ENCODE peak calls at places on chromosomes 6 and 20, in five cellular contexts. X is CD8-positive, alpha-beta T cell; Y is fibroblast of pulmonary artery; G is lower leg skin; A is endodermal cell. T is an unnamed sample.

GRCh38 chr6:30840922-30841643 is 43.2 kb upstream of the DDR1 start:
- DNase-seq in X (no peak), Y (no peak), G (no peak), A (no peak), T (no peak)

GRCh38 chr6:96013531-96013930 is 2.2 kb upstream of the FUT9 start:
- DNase-seq in X (no peak), Y (no peak), G (no peak), A (peak), T (no peak)

GRCh38 chr20:50146732-50147662 is 6.5 kb downstream of the PEDS1 start:
- DNase-seq in X (peak), Y (no peak), G (peak), A (no peak), T (peak)

GRCh38 chr6:33201935-33202334 is 1.3 kb downstream of the SLC39A7 start:
- DNase-seq in X (no peak), Y (no peak), G (no peak), A (no peak), T (no peak)

GRCh38 chr6:143060806-143061596 is at the start of gene AIG1:
- DNase-seq in X (peak), Y (no peak), G (peak), A (peak), T (no peak)

GRCh38 chr20:13659288-13659687 is 20.6 kb upstream of the TASP1 start:
- DNase-seq in X (no peak), Y (no peak), G (no peak), A (no peak), T (no peak)

GRCh38 chr6:118780728-118781127 is 113.2 kb upstream of the ASF1A start:
- DNase-seq in X (no peak), Y (no peak), G (no peak), A (no peak), T (no peak)

GRCh38 chr6:129860901-129861665 is at the start of gene TMEM244:
- DNase-seq in X (no peak), Y (no peak), G (no peak), A (no peak), T (peak)

GRCh38 chr20:34559311-34560140 is 1.0 kb downstream of the MAP1LC3A start:
- DNase-seq in X (no peak), Y (no peak), G (no peak), A (peak), T (peak)

GRCh38 chr6:150541587-150541986 is 58.1 kb upstream of the PLEKHG1 start:
- DNase-seq in X (no peak), Y (no peak), G (no peak), A (no peak), T (peak)

GRCh38 chr6:121584591-121585369 is 149.3 kb downstream of the GJA1 start:
- DNase-seq in X (no peak), Y (peak), G (no peak), A (no peak), T (no peak)

GRCh38 chr6:75272145-75272840 is 12.3 kb downstream of the TMEM30A start:
- DNase-seq in X (no peak), Y (peak), G (no peak), A (no peak), T (peak)

GRCh38 chr20:50153153-50153499 is 397 bp downstream of the PEDS1 start:
- DNase-seq in X (peak), Y (no peak), G (no peak), A (no peak), T (peak)

GRCh38 chr6:13874191-13874549 is 50.6 kb upstream of the RNF182 start:
- DNase-seq in X (no peak), Y (no peak), G (no peak), A (no peak), T (no peak)

GRCh38 chr6:112480551-112480950 is 133.4 kb downstream of the RFPL4B start:
- DNase-seq in X (no peak), Y (peak), G (no peak), A (no peak), T (peak)

GRCh38 chr6:26103141-26103769 is 16.0 kb downstream of the HFE start:
- DNase-seq in X (no peak), Y (peak), G (no peak), A (no peak), T (no peak)

GRCh38 chr6:80544500-80545055 is 438.1 kb downstream of the BCKDHB start:
- DNase-seq in X (no peak), Y (no peak), G (no peak), A (no peak), T (no peak)

DNA sequence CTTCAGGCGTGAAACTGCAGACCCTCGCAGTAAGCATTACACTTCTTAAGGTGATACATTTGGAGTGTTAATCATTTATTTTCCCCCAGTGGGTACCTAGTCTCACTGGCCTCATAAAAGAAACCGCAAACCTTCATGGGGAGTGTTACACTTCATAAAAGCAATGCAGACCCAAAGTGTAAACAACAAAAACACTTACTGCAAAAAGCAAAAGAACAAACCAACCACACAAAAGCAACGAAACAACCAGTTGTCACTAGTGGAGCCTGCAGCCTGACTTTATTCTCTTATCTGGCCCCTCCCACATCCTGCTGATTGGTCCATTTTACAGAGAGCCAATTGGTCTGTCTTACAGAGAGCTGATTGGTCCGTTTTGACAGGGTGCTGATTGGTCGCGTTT is 23.8 kb downstream of the LY86 start:
- DNase-seq in X (no peak), Y (no peak), G (no peak), A (no peak), T (no peak)
- H3K4me3 ChIP-seq in X (no peak), Y (no peak), G (no peak), A (peak), T (no peak)

DNA sequence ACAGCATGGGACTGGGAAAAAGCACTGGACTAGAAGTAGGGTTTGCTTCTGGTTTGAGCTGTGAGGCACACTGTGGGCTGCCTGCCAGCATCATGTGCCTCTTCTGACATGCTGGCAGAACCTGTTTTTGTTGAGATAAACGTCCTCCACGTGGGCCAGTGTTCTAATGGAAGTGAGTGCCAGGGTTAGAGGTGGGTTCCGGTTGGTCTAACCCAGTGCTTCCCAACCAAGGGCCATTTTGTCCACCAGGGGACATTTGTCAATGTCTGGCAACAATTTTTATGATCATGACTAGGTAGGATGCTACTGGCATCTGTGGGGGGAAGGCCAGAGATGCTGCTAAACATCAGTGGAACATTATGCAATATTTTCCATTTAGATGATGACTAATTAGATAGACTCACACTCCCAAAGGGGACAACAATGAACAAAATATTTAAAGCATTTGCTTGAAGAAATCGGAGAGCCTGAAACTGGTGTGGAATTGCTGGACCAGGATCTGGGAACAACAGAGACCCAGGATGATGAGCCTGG is 7.8 kb upstream of the APMAP start:
- DNase-seq in X (no peak), Y (peak), G (peak), A (peak), T (peak)
- TF ChIP-seq CTCF in X (no peak), Y (peak), G (no peak), A (no peak), T (no peak)

GRCh38 chr6:6811151-6812002 is 222.9 kb downstream of the LY86 start:
- DNase-seq in X (no peak), Y (peak), G (peak), A (peak), T (peak)
- H3K4me3 ChIP-seq in X (peak), Y (peak), G (no peak), A (peak), T (peak)

DNA sequence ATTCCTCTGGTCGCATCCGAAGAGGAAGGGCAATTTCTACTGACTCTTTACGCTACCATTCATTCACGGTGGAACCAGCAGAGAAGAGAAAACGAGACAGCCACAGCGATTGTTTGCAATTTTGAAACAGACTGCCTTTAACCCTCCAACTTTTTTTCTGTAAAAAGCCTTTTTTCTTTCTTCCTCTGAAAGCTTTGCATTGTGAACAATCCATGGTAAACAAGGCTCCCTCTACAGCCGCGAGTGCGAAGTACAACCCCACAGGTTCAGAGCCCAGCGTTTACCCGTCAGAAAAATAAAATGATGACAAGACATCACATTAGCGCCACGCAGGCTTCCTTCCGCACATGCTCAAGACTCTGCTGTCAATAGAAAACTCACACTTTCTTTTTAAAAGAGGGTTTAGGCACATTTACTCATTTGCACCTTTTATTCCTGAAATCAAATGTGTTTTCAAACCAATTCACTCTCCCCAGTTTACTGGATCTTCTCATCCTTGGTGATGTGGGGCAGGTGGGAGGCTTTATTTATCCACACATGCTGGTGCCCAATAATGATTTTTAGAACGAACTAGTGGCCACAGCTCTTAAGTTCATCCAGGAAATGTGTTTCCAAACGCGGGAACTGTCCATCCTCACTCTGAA is 99.9 kb downstream of the NOL4L start:
- DNase-seq in X (peak), Y (peak), G (peak), A (peak), T (peak)
- TF ChIP-seq CTCF in X (peak), Y (peak), G (peak), A (peak), T (peak)

DNA sequence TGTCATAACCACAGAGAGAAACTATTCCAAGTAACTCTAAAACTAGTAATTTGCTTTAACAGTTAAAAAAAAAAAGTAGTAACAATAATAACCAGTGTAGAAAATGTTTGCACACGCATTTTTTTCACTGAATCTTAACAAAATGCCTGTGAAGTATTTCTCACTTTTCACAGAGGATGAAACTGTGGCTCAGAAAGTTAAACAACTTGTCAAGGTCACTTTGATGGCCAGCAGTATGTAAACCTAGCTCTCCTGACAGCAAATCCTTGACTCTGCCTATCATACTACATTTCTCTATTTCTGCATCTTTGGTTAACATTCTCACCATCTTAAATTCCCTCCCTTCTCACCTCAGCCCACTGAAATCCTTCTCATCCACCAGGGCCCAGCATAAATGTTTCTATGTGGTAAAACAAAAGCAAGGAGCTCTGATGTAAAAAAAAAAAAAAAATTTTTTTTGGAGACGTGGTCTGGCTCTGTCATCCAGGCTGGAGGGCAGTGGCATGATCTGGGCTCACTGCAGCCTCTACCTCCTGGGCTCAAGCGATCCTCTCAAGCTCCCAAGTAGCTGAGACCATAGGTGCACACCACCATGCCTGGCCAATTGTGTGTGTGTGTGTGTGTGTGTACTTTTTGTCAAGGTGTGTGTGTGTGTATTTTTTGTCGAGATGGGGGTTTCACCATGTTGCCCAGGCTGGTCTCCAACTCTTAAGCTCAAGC is 26.1 kb upstream of the ZC3H12D start:
- DNase-seq in X (no peak), Y (no peak), G (no peak), A (no peak), T (no peak)
- H3K4me3 ChIP-seq in X (no peak), Y (no peak), G (no peak), A (no peak), T (no peak)

GRCh38 chr20:1441133-1441532 is 25.5 kb downstream of the NSFL1C start:
- DNase-seq in X (no peak), Y (no peak), G (no peak), A (no peak), T (no peak)

GRCh38 chr20:1442304-1442703 is 24.3 kb downstream of the NSFL1C start:
- DNase-seq in X (no peak), Y (no peak), G (no peak), A (no peak), T (no peak)

GRCh38 chr20:1437222-1437904 is 29.3 kb downstream of the NSFL1C start:
- DNase-seq in X (peak), Y (peak), G (peak), A (peak), T (peak)

GRCh38 chr20:1438361-1438760 is 28.3 kb downstream of the NSFL1C start:
- DNase-seq in X (no peak), Y (no peak), G (no peak), A (no peak), T (no peak)

GRCh38 chr20:1440024-1440423 is 26.6 kb downstream of the NSFL1C start:
- DNase-seq in X (no peak), Y (peak), G (no peak), A (peak), T (peak)
- TF ChIP-seq CTCF in X (no peak), Y (peak), G (no peak), A (peak), T (peak)

DNA sequence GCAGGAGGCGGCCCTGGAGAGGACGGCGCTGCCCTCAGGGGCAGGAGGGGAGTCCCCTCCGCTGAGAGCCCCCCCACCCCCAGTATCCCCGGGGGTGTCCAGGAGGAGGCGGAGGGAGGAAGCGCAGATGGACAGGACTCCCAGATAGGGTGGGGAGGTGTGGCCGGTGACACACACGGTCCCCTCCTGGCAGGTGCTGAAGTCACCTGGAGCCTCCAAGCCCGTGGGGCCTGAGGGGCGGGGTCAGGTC is 1.4 kb downstream of the STMN3 start:
- DNase-seq in X (peak), Y (no peak), G (no peak), A (no peak), T (no peak)
- H3K4me3 ChIP-seq in X (peak), Y (peak), G (no peak), A (no peak), T (peak)

GRCh38 chr6:11384531-11385309 is 152.3 kb upstream of the NEDD9 start:
- DNase-seq in X (no peak), Y (no peak), G (no peak), A (peak), T (peak)

GRCh38 chr6:11388983-11389944 is 148.3 kb upstream of the TMEM170B start:
- DNase-seq in X (no peak), Y (no peak), G (no peak), A (no peak), T (no peak)

GRCh38 chr6:11387702-11388101 is 149.8 kb upstream of the TMEM170B start:
- DNase-seq in X (no peak), Y (no peak), G (no peak), A (no peak), T (no peak)

GRCh38 chr6:11386726-11387125 is 150.8 kb upstream of the TMEM170B start:
- DNase-seq in X (no peak), Y (no peak), G (no peak), A (no peak), T (no peak)

DNA sequence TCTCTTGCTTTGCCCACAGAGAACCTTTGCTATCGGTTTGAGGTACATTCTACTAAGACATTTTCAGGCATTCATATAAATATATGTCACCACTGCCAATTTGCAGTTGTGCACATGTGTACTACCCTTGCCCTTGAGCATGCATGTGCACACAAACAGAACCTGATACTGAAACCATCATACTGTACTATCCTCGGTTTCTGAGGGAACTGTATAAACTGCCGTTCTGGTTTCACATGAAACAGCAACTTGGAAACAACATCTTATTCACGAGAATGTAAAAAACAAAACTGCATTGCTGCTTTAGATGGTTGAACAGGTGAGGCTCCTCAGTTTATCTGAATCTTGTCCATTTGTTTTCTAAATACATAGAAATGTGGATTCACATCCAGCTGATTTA is 151.2 kb upstream of the TMEM170B start:
- DNase-seq in X (no peak), Y (no peak), G (no peak), A (no peak), T (no peak)
- TF ChIP-seq CTCF in X (no peak), Y (no peak), G (no peak), A (no peak), T (no peak)